ENCODE peak calls at places on chromosome 19, in nine cellular contexts. S, M, Y, F, P, X, B, A and J are unnamed samples.

GRCh38 chr19:13929956-13930355 is 8.3 kb downstream of the PODNL1 start:
- DNase-seq in F (no peak), P (no peak), A (no peak), S (no peak), M (no peak), Y (no peak), X (no peak), B (no peak), J (no peak)

GRCh38 chr19:7348587-7349230 is at the start of gene ARHGEF18:
- DNase-seq in B (peak), P (peak), A (no peak), Y (no peak), S (no peak), M (peak), X (no peak), F (peak), J (no peak)

GRCh38 chr19:15262011-15262410 is 29.8 kb upstream of the EPHX3 start:
- DNase-seq in X (no peak), F (no peak), P (no peak), B (no peak), M (no peak), S (no peak), Y (no peak), A (no peak), J (no peak)

GRCh38 chr19:1650627-1651009 is 1.8 kb downstream of the TCF3 start:
- DNase-seq in M (peak), P (no peak), A (no peak), B (no peak), X (no peak), F (peak), S (no peak), Y (peak), J (no peak)

GRCh38 chr19:30676990-30677679 is 305.0 kb downstream of the ZNF536 start:
- DNase-seq in M (no peak), F (no peak), X (no peak), Y (no peak), B (no peak), S (no peak), P (no peak), A (no peak), J (no peak)

GRCh38 chr19:39360599-39360998 is 18.4 kb downstream of the SAMD4B start:
- DNase-seq in A (no peak), Y (peak), S (no peak), P (no peak), M (no peak), F (no peak), X (no peak), B (no peak), J (no peak)

GRCh38 chr19:16671652-16672274 is 10.8 kb downstream of the TMEM38A start:
- DNase-seq in X (no peak), P (no peak), M (no peak), A (no peak), Y (no peak), B (peak), F (no peak), S (no peak), J (no peak)

GRCh38 chr19:48674921-48675824 is 2.4 kb upstream of the NTN5 start:
- DNase-seq in A (peak), S (peak), M (peak), B (peak), X (peak), Y (peak), P (peak), F (peak), J (no peak)

GRCh38 chr19:19643158-19644053 is at the start of gene GMIP:
- DNase-seq in S (no peak), A (peak), F (peak), B (peak), Y (peak), P (peak), M (peak), X (peak), J (peak)

GRCh38 chr19:39078436-39079200 is 5.5 kb upstream of the ACP7 start:
- DNase-seq in B (no peak), P (no peak), Y (peak), A (no peak), F (no peak), M (no peak), S (no peak), X (no peak), J (peak)

GRCh38 chr19:2983351-2984195 is 6.2 kb downstream of the TLE6 start:
- DNase-seq in A (no peak), M (no peak), S (peak), F (no peak), B (peak), Y (peak), P (no peak), X (no peak), J (no peak)

GRCh38 chr19:19115954-19116353 is 22.3 kb downstream of the TMEM161A start:
- DNase-seq in P (peak), Y (no peak), A (no peak), M (peak), S (no peak), B (peak), F (no peak), X (peak), J (no peak)

GRCh38 chr19:20259615-20260014 is 92.6 kb downstream of the ZNF486 start:
- DNase-seq in Y (no peak), B (no peak), M (no peak), X (no peak), S (no peak), F (no peak), A (no peak), P (no peak), J (no peak)

GRCh38 chr19:22052644-22053013 is 345 bp downstream of the ZNF257 start:
- DNase-seq in P (no peak), Y (no peak), S (no peak), M (no peak), A (no peak), X (peak), F (no peak), B (peak), J (no peak)

GRCh38 chr19:53055117-53055516 is 10.6 kb downstream of the ERVV-2 start:
- DNase-seq in B (no peak), P (no peak), F (no peak), Y (no peak), A (no peak), S (no peak), M (no peak), X (no peak), J (no peak)

GRCh38 chr19:52219611-52220010 is 29.8 kb downstream of the PPP2R1A start:
- DNase-seq in A (no peak), S (no peak), F (no peak), Y (no peak), M (no peak), X (no peak), P (no peak), B (no peak), J (no peak)

GRCh38 chr19:50383307-50383851 is 768 bp upstream of the POLD1 start:
- DNase-seq in F (no peak), M (no peak), P (no peak), Y (no peak), B (no peak), S (peak), X (no peak), A (no peak), J (no peak)

GRCh38 chr19:39546599-39546998 is 6.6 kb upstream of the EID2 start:
- DNase-seq in B (no peak), X (no peak), A (no peak), M (no peak), S (no peak), Y (no peak), P (no peak), F (no peak), J (no peak)

GRCh38 chr19:4556574-4557185 is 2.8 kb downstream of the SEMA6B start:
- DNase-seq in F (no peak), P (no peak), B (peak), S (no peak), X (no peak), Y (no peak), A (peak), M (peak), J (no peak)

GRCh38 chr19:21850636-21851255 is 14.8 kb upstream of the ZNF43 start:
- DNase-seq in B (no peak), P (no peak), F (no peak), S (no peak), A (no peak), Y (no peak), X (no peak), M (no peak), J (no peak)